ENCODE peak calls at places on chromosomes 16 and 17, in four cellular contexts. One of them, this sample, is unnamed.

GRCh38 chr16:49158029-49158642 is 123.5 kb downstream of the CBLN1 start:
- DNase-seq in T-helper 1 cell: no peak
- DNase-seq in neural progenitor cell: peak
- DNase-seq in heart right ventricle: no peak
- DNase-seq in this sample: peak

GRCh38 chr17:32783602-32784001 is 93.3 kb downstream of the MYO1D start:
- DNase-seq in T-helper 1 cell: no peak
- DNase-seq in neural progenitor cell: peak
- DNase-seq in heart right ventricle: no peak
- DNase-seq in this sample: no peak

GRCh38 chr17:43662432-43663141 is 865 bp upstream of the MEOX1 start:
- DNase-seq in T-helper 1 cell: no peak
- DNase-seq in neural progenitor cell: no peak
- DNase-seq in heart right ventricle: no peak
- DNase-seq in this sample: no peak

GRCh38 chr17:67585077-67585602 is 132.6 kb upstream of the NOL11 start:
- DNase-seq in T-helper 1 cell: no peak
- DNase-seq in neural progenitor cell: no peak
- DNase-seq in heart right ventricle: no peak
- DNase-seq in this sample: no peak

GRCh38 chr17:29155235-29155965 is 24.8 kb downstream of the MYO18A start:
- DNase-seq in T-helper 1 cell: no peak
- DNase-seq in neural progenitor cell: no peak
- DNase-seq in heart right ventricle: no peak
- DNase-seq in this sample: no peak

GRCh38 chr16:57799619-57800212 is 2.6 kb downstream of the KIFC3 start:
- DNase-seq in T-helper 1 cell: no peak
- DNase-seq in neural progenitor cell: no peak
- DNase-seq in heart right ventricle: no peak
- DNase-seq in this sample: no peak

GRCh38 chr17:79203016-79203415 is 128.4 kb downstream of the ENGASE start:
- DNase-seq in T-helper 1 cell: no peak
- DNase-seq in neural progenitor cell: no peak
- DNase-seq in heart right ventricle: no peak
- DNase-seq in this sample: no peak

GRCh38 chr16:89723279-89724250 is 2.2 kb downstream of the ZNF276 start:
- DNase-seq in T-helper 1 cell: peak
- DNase-seq in neural progenitor cell: no peak
- DNase-seq in heart right ventricle: peak
- DNase-seq in this sample: no peak

GRCh38 chr17:7479389-7480192 is at the start of gene ZBTB4:
- DNase-seq in T-helper 1 cell: peak
- DNase-seq in neural progenitor cell: peak
- DNase-seq in heart right ventricle: peak
- DNase-seq in this sample: peak

GRCh38 chr17:44971776-44972483 is 3.8 kb upstream of the C1QL1 start:
- DNase-seq in T-helper 1 cell: no peak
- DNase-seq in neural progenitor cell: no peak
- DNase-seq in heart right ventricle: no peak
- DNase-seq in this sample: no peak

GRCh38 chr17:7293821-7294613 is 422 bp downstream of the YBX2 start:
- DNase-seq in T-helper 1 cell: no peak
- DNase-seq in neural progenitor cell: peak
- DNase-seq in heart right ventricle: no peak
- DNase-seq in this sample: peak

GRCh38 chr16:22065252-22065651 is 27.1 kb upstream of the VWA3A start:
- DNase-seq in T-helper 1 cell: no peak
- DNase-seq in neural progenitor cell: no peak
- DNase-seq in heart right ventricle: no peak
- DNase-seq in this sample: no peak

GRCh38 chr16:1781758-1782407 is 488 bp downstream of the SPSB3 start:
- DNase-seq in T-helper 1 cell: no peak
- DNase-seq in neural progenitor cell: peak
- DNase-seq in heart right ventricle: peak
- DNase-seq in this sample: peak

GRCh38 chr17:44610331-44610730 is 45.9 kb upstream of the MEIOC start:
- DNase-seq in T-helper 1 cell: no peak
- DNase-seq in neural progenitor cell: no peak
- DNase-seq in heart right ventricle: no peak
- DNase-seq in this sample: no peak

GRCh38 chr17:53722407-53722806 is 100.3 kb upstream of the KIF2B start:
- DNase-seq in T-helper 1 cell: no peak
- DNase-seq in neural progenitor cell: no peak
- DNase-seq in heart right ventricle: no peak
- DNase-seq in this sample: no peak

GRCh38 chr17:75087558-75088453 is at the start of gene SLC16A5:
- DNase-seq in T-helper 1 cell: no peak
- DNase-seq in neural progenitor cell: peak
- DNase-seq in heart right ventricle: peak
- DNase-seq in this sample: peak

GRCh38 chr17:77086433-77087010 is 54.2 kb upstream of the SEC14L1 start:
- DNase-seq in T-helper 1 cell: peak
- DNase-seq in neural progenitor cell: peak
- DNase-seq in heart right ventricle: peak
- DNase-seq in this sample: peak

GRCh38 chr17:8227238-8227581 is 16.8 kb upstream of the AURKB start:
- DNase-seq in T-helper 1 cell: no peak
- DNase-seq in neural progenitor cell: no peak
- DNase-seq in heart right ventricle: no peak
- DNase-seq in this sample: no peak

GRCh38 chr16:4290236-4290830 is 17.5 kb upstream of the TFAP4 start:
- DNase-seq in T-helper 1 cell: no peak
- DNase-seq in neural progenitor cell: no peak
- DNase-seq in heart right ventricle: no peak
- DNase-seq in this sample: no peak

GRCh38 chr16:17439580-17439979 is 31.2 kb downstream of the XYLT1 start:
- DNase-seq in T-helper 1 cell: no peak
- DNase-seq in neural progenitor cell: no peak
- DNase-seq in heart right ventricle: no peak
- DNase-seq in this sample: no peak

GRCh38 chr16:84918006-84918909 is 93.1 kb downstream of the ZDHHC7 start:
- DNase-seq in T-helper 1 cell: no peak
- DNase-seq in neural progenitor cell: no peak
- DNase-seq in heart right ventricle: no peak
- DNase-seq in this sample: no peak

GRCh38 chr16:67914758-67915622 is 16.7 kb downstream of the CTRL start:
- DNase-seq in T-helper 1 cell: no peak
- DNase-seq in neural progenitor cell: no peak
- DNase-seq in heart right ventricle: no peak
- DNase-seq in this sample: no peak

GRCh38 chr16:50838165-50838564 is 96.3 kb downstream of the CYLD start:
- DNase-seq in T-helper 1 cell: no peak
- DNase-seq in neural progenitor cell: no peak
- DNase-seq in heart right ventricle: no peak
- DNase-seq in this sample: no peak

GRCh38 chr17:15946611-15947120 is 1.7 kb downstream of the ADORA2B start:
- DNase-seq in T-helper 1 cell: no peak
- DNase-seq in neural progenitor cell: no peak
- DNase-seq in heart right ventricle: no peak
- DNase-seq in this sample: no peak

This sample was measured in endothelial cell.